ENCODE peak calls at places on chromosomes 7 and 10, in nine cellular contexts. D is Karpas-422; B is WTC11; O is C1 segment of cervical spinal cord; N is NCI-H1105 treated with DMSO at 0.1 percent for 48 hours; R is stimulated activated CD4-positive, alpha-beta T cell treated with anti-CD3 and anti-CD28 coated beads, TNF-alpha, amount 100 ng/mL, for 4 hours; H is GM23248; L is cardiac fibroblast; V is uterus. U is an unnamed sample.
A peak's percentile ranks its signal among the peaks of the same experiment; 100 is the strongest.

GRCh38 chr7:106737202-106737562 is 76.2 kb upstream of the CCDC71L start:
- DNase-seq in D (no peak), B (no peak), O (no peak), N (peak; percentile 12), R (no peak), H (peak; percentile 72), L (peak; percentile 73), V (no peak), U (no peak)

GRCh38 chr7:132009778-132010177 is 453.4 kb upstream of the PODXL start:
- DNase-seq in D (no peak), B (no peak), O (no peak), N (no peak), R (no peak), H (peak; percentile 27), L (peak; percentile 11), V (no peak), U (no peak)

GRCh38 chr10:21961847-21962246 is 41.7 kb downstream of the DNAJC1 start:
- DNase-seq in D (no peak), B (no peak), O (no peak), N (no peak), R (no peak), H (no peak), L (peak; percentile 26), V (no peak), U (no peak)

GRCh38 chr7:156456503-156457115 is 184.0 kb upstream of the RNF32 start:
- DNase-seq in D (no peak), B (no peak), O (no peak), N (no peak), R (no peak), H (no peak), L (no peak), V (no peak), U (no peak)

GRCh38 chr7:42345478-42346299 is 108.7 kb upstream of the GLI3 start:
- DNase-seq in D (no peak), B (no peak), O (no peak), N (no peak), R (no peak), H (no peak), L (no peak), V (no peak), U (no peak)

GRCh38 chr7:46218461-46219202 is 297.6 kb upstream of the IGFBP3 start:
- DNase-seq in D (no peak), B (no peak), O (no peak), N (no peak), R (no peak), H (peak; percentile 50), L (peak; percentile 17), V (no peak), U (no peak)

GRCh38 chr7:31340603-31341002 is at the start of gene NEUROD6:
- DNase-seq in D (no peak), B (no peak), O (no peak), N (no peak), R (no peak), H (no peak), L (no peak), V (no peak), U (no peak)

GRCh38 chr7:41097501-41097900 is 605.4 kb downstream of the INHBA start:
- DNase-seq in D (no peak), B (no peak), O (no peak), N (no peak), R (no peak), H (peak; percentile 70), L (peak; percentile 84), V (no peak), U (no peak)

GRCh38 chr10:21078410-21079329 is 181.6 kb upstream of the NEBL start:
- DNase-seq in D (peak; percentile 79), B (peak; percentile 78), O (peak; percentile 9), N (peak; percentile 42), R (no peak), H (peak; percentile 78), L (peak; percentile 85), V (peak; percentile 60), U (peak; percentile 62)

GRCh38 chr7:25565949-25566348 is 337.7 kb upstream of the NPVF start:
- DNase-seq in D (peak; percentile 84), B (peak; percentile 49), O (peak; percentile 45), N (peak; percentile 79), R (peak; percentile 35), H (peak; percentile 67), L (peak; percentile 78), V (peak; percentile 79), U (peak; percentile 77)

GRCh38 chr10:78255796-78256638 is 222.4 kb downstream of the RPS24 start:
- DNase-seq in D (no peak), B (no peak), O (peak; percentile 24), N (no peak), R (no peak), H (peak; percentile 99), L (peak; percentile 99), V (peak; percentile 23), U (no peak)

GRCh38 chr7:158818325-158819213 is 10.7 kb downstream of the ESYT2 start:
- DNase-seq in D (no peak), B (peak; percentile 60), O (peak; percentile 9), N (no peak), R (peak; percentile 52), H (peak; percentile 98), L (peak; percentile 99), V (peak; percentile 75), U (peak; percentile 85)

GRCh38 chr7:142441074-142441403 is 183.2 kb upstream of the PRSS58 start:
- DNase-seq in D (no peak), B (no peak), O (no peak), N (no peak), R (no peak), H (no peak), L (no peak), V (no peak), U (no peak)

GRCh38 chr10:104274762-104275721 is 6.1 kb downstream of the GSTO2 start:
- DNase-seq in D (peak; percentile 73), B (peak; percentile 79), O (peak; percentile 39), N (no peak), R (no peak), H (peak; percentile 70), L (peak; percentile 56), V (no peak), U (peak; percentile 75)

GRCh38 chr7:157975401-157976372 is 611.9 kb downstream of the PTPRN2 start:
- DNase-seq in D (no peak), B (no peak), O (no peak), N (no peak), R (no peak), H (no peak), L (no peak), V (no peak), U (no peak)

GRCh38 chr10:74925716-74926115 is 99.3 kb downstream of the KAT6B start:
- DNase-seq in D (no peak), B (no peak), O (no peak), N (peak; percentile 3), R (no peak), H (no peak), L (no peak), V (no peak), U (no peak)

GRCh38 chr7:149468208-149468607 is 7.3 kb upstream of the ZNF777 start:
- DNase-seq in D (no peak), B (no peak), O (no peak), N (no peak), R (no peak), H (no peak), L (peak; percentile 47), V (no peak), U (no peak)

GRCh38 chr7:2140216-2140870 is 92.4 kb downstream of the MAD1L1 start:
- DNase-seq in D (no peak), B (no peak), O (peak; percentile 34), N (no peak), R (no peak), H (peak; percentile 6), L (no peak), V (no peak), U (no peak)

GRCh38 chr10:131858583-131859340 is 42.0 kb upstream of the PPP2R2D start:
- DNase-seq in D (no peak), B (no peak), O (no peak), N (no peak), R (no peak), H (no peak), L (no peak), V (peak; percentile 3), U (no peak)

GRCh38 chr7:139648941-139649425 is 125.5 kb downstream of the CLEC2L start:
- DNase-seq in D (no peak), B (no peak), O (no peak), N (no peak), R (no peak), H (no peak), L (no peak), V (no peak), U (peak; percentile 35)

GRCh38 chr10:114301951-114302710 is 63.1 kb downstream of the VWA2 start:
- DNase-seq in D (no peak), B (no peak), O (peak; percentile 26), N (no peak), R (no peak), H (peak; percentile 17), L (no peak), V (peak; percentile 48), U (no peak)

GRCh38 chr7:93097388-93097787 is 20.4 kb downstream of the SAMD9 start:
- DNase-seq in D (no peak), B (no peak), O (no peak), N (no peak), R (no peak), H (no peak), L (no peak), V (no peak), U (no peak)

GRCh38 chr7:74518041-74518440 is 64.3 kb downstream of the GTF2IRD1 start:
- DNase-seq in D (no peak), B (no peak), O (no peak), N (no peak), R (no peak), H (no peak), L (no peak), V (no peak), U (no peak)